ENCODE peak calls at places on chromosomes 3 and 15, in eight cellular contexts. Z, Q, S, Y, G, A, J and O are unnamed samples.

GRCh38 chr3:129694228-129694627 is 87.8 kb upstream of the PLXND1 start:
- DNase-seq in Z (no peak), Q (peak; percentile 92), S (no peak), Y (no peak), G (no peak), A (no peak), J (no peak), O (no peak)

GRCh38 chr15:77002436-77002835 is 7.5 kb downstream of the PSTPIP1 start:
- DNase-seq in Z (no peak), Q (no peak), S (no peak), Y (no peak), G (no peak), A (no peak), J (no peak), O (no peak)

GRCh38 chr3:135456182-135456790 is 509.2 kb upstream of the PPP2R3A start:
- DNase-seq in Z (no peak), Q (no peak), S (no peak), Y (peak; percentile 74), G (no peak), A (no peak), J (no peak), O (no peak)

GRCh38 chr3:193301441-193301840 is 60.4 kb downstream of the PLAAT1 start:
- DNase-seq in Z (no peak), Q (peak; percentile 76), S (no peak), Y (no peak), G (peak; percentile 94), A (no peak), J (no peak), O (no peak)

GRCh38 chr3:52005571-52005986 is 9.9 kb upstream of the RPL29 start:
- DNase-seq in Z (no peak), Q (peak; percentile 70), S (no peak), Y (peak; percentile 57), G (peak; percentile 50), A (no peak), J (peak; percentile 26), O (no peak)

GRCh38 chr15:34084086-34084485 is 17.6 kb downstream of the EMC7 start:
- DNase-seq in Z (no peak), Q (no peak), S (no peak), Y (no peak), G (peak; percentile 13), A (no peak), J (no peak), O (no peak)

GRCh38 chr3:11539677-11540076 is 104.0 kb downstream of the VGLL4 start:
- DNase-seq in Z (no peak), Q (no peak), S (no peak), Y (no peak), G (no peak), A (no peak), J (no peak), O (no peak)

GRCh38 chr15:34360298-34360697 is 6.7 kb downstream of the LPCAT4 start:
- DNase-seq in Z (no peak), Q (peak; percentile 74), S (no peak), Y (no peak), G (no peak), A (no peak), J (no peak), O (no peak)